ENCODE peak calls at places on chromosomes 13 and 19, in eight cellular contexts. F is left lobe of liver; N is posterior vena cava; K is Ammon's horn; D is GM23338; O is tibial artery; X is H9; Q is stimulated activated CD8-positive, alpha-beta memory T cell treated with anti-CD3 and anti-CD28 coated beads, Interleukin-2, amount 100 ng/mL, for 48 hours. G is an unnamed sample.

GRCh38 chr13:113656831-113657671 is 947 bp downstream of the ATP4B start:
- DNase-seq in K (no peak), Q (no peak), F (no peak), O (peak), N (peak), X (no peak), D (no peak), G (peak)

GRCh38 chr13:20528451-20528850 is 2.8 kb upstream of the CRYL1 start:
- DNase-seq in O (no peak), K (no peak), D (no peak), Q (no peak), N (no peak), F (no peak), X (no peak), G (no peak)

GRCh38 chr13:33207616-33207964 is 78.0 kb downstream of the STARD13 start:
- DNase-seq in O (no peak), X (no peak), K (no peak), N (no peak), D (no peak), Q (no peak), F (no peak), G (no peak)

GRCh38 chr19:40279120-40279551 is 6.0 kb downstream of the AKT2 start:
- DNase-seq in O (peak), F (no peak), D (no peak), K (peak), N (peak), Q (no peak), X (no peak), G (peak)

GRCh38 chr19:49408816-49409440 is 14.3 kb downstream of the PTH2 start:
- DNase-seq in X (no peak), N (no peak), O (no peak), F (no peak), Q (no peak), K (no peak), D (no peak), G (no peak)

GRCh38 chr19:10277795-10278583 is 7.1 kb downstream of the ICAM1 start:
- DNase-seq in F (no peak), D (no peak), Q (no peak), X (no peak), K (no peak), O (no peak), N (no peak), G (no peak)

GRCh38 chr13:43006893-43007631 is 15.0 kb upstream of the EPSTI1 start:
- DNase-seq in X (no peak), D (no peak), Q (no peak), K (no peak), F (no peak), N (no peak), O (no peak), G (no peak)

GRCh38 chr13:37647038-37647650 is 48.6 kb upstream of the POSTN start:
- DNase-seq in F (no peak), X (no peak), O (no peak), N (no peak), D (peak), K (no peak), Q (no peak), G (no peak)

GRCh38 chr13:111566567-111566966 is 246.1 kb downstream of the TEX29 start:
- DNase-seq in O (no peak), N (peak), K (no peak), Q (no peak), F (no peak), D (no peak), X (no peak), G (peak)

GRCh38 chr13:109785141-109785891 is 1.1 kb downstream of the IRS2 start:
- DNase-seq in X (peak), F (peak), D (peak), N (peak), O (peak), Q (peak), K (peak), G (peak)

GRCh38 chr13:113410472-113411201 is 42.7 kb downstream of the ADPRHL1 start:
- DNase-seq in N (peak), O (peak), Q (no peak), K (no peak), D (no peak), F (no peak), X (no peak), G (peak)

GRCh38 chr19:53868892-53869804 is 1.5 kb downstream of the MYADM start:
- DNase-seq in N (peak), Q (peak), F (peak), K (peak), O (peak), X (peak), D (peak), G (peak)

GRCh38 chr13:106446011-106446410 is 89.5 kb downstream of the EFNB2 start:
- DNase-seq in N (no peak), O (no peak), D (no peak), K (no peak), F (no peak), X (no peak), Q (no peak), G (no peak)

GRCh38 chr19:327291-328024 is 17.1 kb downstream of the MIER2 start:
- DNase-seq in K (no peak), X (no peak), F (no peak), D (no peak), N (peak), O (no peak), Q (no peak), G (no peak)

GRCh38 chr13:99614465-99614885 is 113.2 kb downstream of the TM9SF2 start:
- DNase-seq in D (peak), F (peak), Q (no peak), K (peak), O (no peak), N (no peak), X (peak), G (no peak)

GRCh38 chr19:18593367-18594095 is 4.9 kb downstream of the REX1BD start:
- DNase-seq in X (peak), O (no peak), F (no peak), K (no peak), D (peak), N (no peak), Q (no peak), G (no peak)

GRCh38 chr19:38316477-38317067 is 825 bp upstream of the YIF1B start:
- DNase-seq in D (no peak), N (no peak), Q (no peak), F (no peak), O (no peak), K (no peak), X (no peak), G (no peak)

GRCh38 chr19:19502808-19503602 is 12.3 kb downstream of the TSSK6 start:
- DNase-seq in O (no peak), Q (no peak), F (no peak), N (no peak), D (no peak), X (no peak), K (no peak), G (peak)

GRCh38 chr13:65090191-65090590 is 2139.9 kb downstream of the PCDH9 start:
- DNase-seq in K (no peak), D (no peak), F (no peak), N (no peak), Q (no peak), X (no peak), O (no peak), G (no peak)

GRCh38 chr13:32045963-32046785 is 14.6 kb downstream of the FRY start:
- DNase-seq in O (no peak), X (no peak), F (no peak), Q (no peak), D (peak), N (no peak), K (peak), G (no peak)

GRCh38 chr13:95779522-95779921 is 102.6 kb downstream of the DNAJC3 start:
- DNase-seq in K (no peak), X (no peak), N (no peak), O (no peak), Q (no peak), F (no peak), D (no peak), G (no peak)

GRCh38 chr13:37014609-37015008 is 14.0 kb downstream of the EXOSC8 start:
- DNase-seq in F (no peak), D (no peak), K (no peak), X (no peak), O (no peak), N (no peak), Q (no peak), G (no peak)

GRCh38 chr19:35585844-35586243 is at the start of gene PMIS2:
- DNase-seq in Q (peak), K (no peak), F (no peak), X (peak), D (peak), O (no peak), N (no peak), G (no peak)

GRCh38 chr13:42893346-42893745 is 98.7 kb downstream of the EPSTI1 start:
- DNase-seq in D (no peak), K (no peak), F (no peak), O (no peak), Q (no peak), N (no peak), X (no peak), G (no peak)

GRCh38 chr19:7636691-7637373 is at the start of gene STXBP2:
- DNase-seq in O (peak), N (peak), F (peak), X (peak), D (peak), K (peak), Q (peak), G (peak)

GRCh38 chr13:30222253-30222652 is 85.1 kb downstream of the KATNAL1 start:
- DNase-seq in X (no peak), F (no peak), O (no peak), K (no peak), D (no peak), N (no peak), Q (no peak), G (no peak)

GRCh38 chr19:3591876-3592613 is 6.8 kb downstream of the GIPC3 start:
- DNase-seq in O (no peak), Q (no peak), D (no peak), F (peak), X (no peak), N (peak), K (no peak), G (no peak)

GRCh38 chr13:105587786-105588185 is 947.7 kb downstream of the EFNB2 start:
- DNase-seq in Q (no peak), O (no peak), K (no peak), N (no peak), D (peak), F (no peak), X (no peak), G (no peak)

GRCh38 chr13:95341441-95341840 is 40.2 kb upstream of the ABCC4 start:
- DNase-seq in Q (no peak), K (no peak), D (no peak), F (no peak), O (no peak), N (no peak), X (no peak), G (peak)

GRCh38 chr13:97627566-97627965 is 193.6 kb downstream of the RAP2A start:
- DNase-seq in O (peak), X (peak), Q (no peak), F (no peak), K (peak), N (peak), D (peak), G (no peak)

GRCh38 chr19:54029930-54030490 is 33.7 kb downstream of the VSTM1 start:
- DNase-seq in N (peak), K (peak), X (peak), F (peak), D (peak), O (peak), Q (peak), G (peak)

GRCh38 chr19:20664917-20665781 is 3.8 kb upstream of the ZNF626 start:
- DNase-seq in F (no peak), N (no peak), O (peak), D (peak), Q (no peak), X (peak), K (peak), G (no peak)

GRCh38 chr19:55460670-55461258 is 678 bp downstream of the ISOC2 start:
- DNase-seq in X (peak), K (peak), N (peak), F (peak), D (peak), Q (peak), O (peak), G (peak)

GRCh38 chr13:50969691-50970090 is 60.1 kb downstream of the RNASEH2B start:
- DNase-seq in D (peak), O (no peak), N (no peak), F (no peak), K (peak), Q (no peak), X (peak), G (no peak)

GRCh38 chr19:4232614-4233281 is 3.4 kb downstream of the EBI3 start:
- DNase-seq in O (no peak), D (no peak), K (no peak), X (no peak), N (no peak), F (no peak), Q (no peak), G (no peak)

G was measured in spleen.